ENCODE peak calls at places on chromosome 21, in four cellular contexts. X is brain microvascular endothelial cell; D is pancreas; E is CD8-positive, alpha-beta T cell. H is an unnamed sample.
A peak's percentile ranks its signal among the peaks of the same experiment; 100 is the strongest.

GRCh38 chr21:18350216-18350615 is 53.4 kb downstream of the TMPRSS15 start:
- DNase-seq in D (no peak), X (peak; percentile 6), E (no peak), H (no peak)

GRCh38 chr21:28633803-28634572 is 358.7 kb downstream of the LTN1 start:
- DNase-seq in E (no peak), D (no peak), X (peak; percentile 90), H (peak; percentile 94)

GRCh38 chr21:42564561-42564971 is 50.9 kb downstream of the SLC37A1 start:
- DNase-seq in E (no peak), X (no peak), D (peak; percentile 40), H (no peak)

GRCh38 chr21:36504067-36505058 is 24.4 kb upstream of the CLDN14 start:
- DNase-seq in X (peak; percentile 45), E (peak; percentile 46), D (no peak), H (peak; percentile 55)

GRCh38 chr21:26067836-26068401 is 102.7 kb downstream of the APP start:
- DNase-seq in D (no peak), X (no peak), E (no peak), H (peak; percentile 28)

GRCh38 chr21:17463441-17463840 is 49.4 kb upstream of the CXADR start:
- DNase-seq in D (no peak), X (peak; percentile 95), E (no peak), H (no peak)

GRCh38 chr21:41973861-41974751 is 20.3 kb upstream of the C2CD2 start:
- DNase-seq in X (no peak), E (no peak), D (no peak), H (peak; percentile 14)

GRCh38 chr21:32771134-32771523 is 426 bp downstream of the PAXBP1 start:
- DNase-seq in D (peak; percentile 73), X (peak; percentile 51), E (peak; percentile 51), H (no peak)

DNA sequence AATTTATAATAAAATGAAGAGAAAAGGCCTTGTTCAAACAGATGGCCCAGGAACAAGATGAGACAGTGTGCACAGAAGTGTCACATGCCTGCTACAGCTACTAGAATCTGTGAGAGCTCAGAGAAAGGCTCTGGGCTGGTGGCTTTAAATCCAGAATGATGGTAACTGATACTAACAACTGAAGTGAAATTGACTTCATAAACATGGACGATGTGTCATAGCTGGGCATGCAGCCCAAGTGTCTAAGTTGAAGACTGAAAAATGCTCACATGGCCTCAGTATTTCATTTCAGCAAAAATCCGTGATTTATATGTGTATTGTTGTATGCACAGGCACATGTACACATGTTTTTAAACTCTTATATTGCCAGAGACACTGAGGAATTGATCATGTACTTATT is 208.3 kb upstream of the RUNX1 start:
- DNase-seq in X (peak; percentile 96), D (peak; percentile 74), E (no peak), H (peak; percentile 97)
- H3K4me3 ChIP-seq in X (no peak overlapping the region), D (no peak overlapping the region), E (no peak overlapping the region), H (no peak overlapping the region)

DNA sequence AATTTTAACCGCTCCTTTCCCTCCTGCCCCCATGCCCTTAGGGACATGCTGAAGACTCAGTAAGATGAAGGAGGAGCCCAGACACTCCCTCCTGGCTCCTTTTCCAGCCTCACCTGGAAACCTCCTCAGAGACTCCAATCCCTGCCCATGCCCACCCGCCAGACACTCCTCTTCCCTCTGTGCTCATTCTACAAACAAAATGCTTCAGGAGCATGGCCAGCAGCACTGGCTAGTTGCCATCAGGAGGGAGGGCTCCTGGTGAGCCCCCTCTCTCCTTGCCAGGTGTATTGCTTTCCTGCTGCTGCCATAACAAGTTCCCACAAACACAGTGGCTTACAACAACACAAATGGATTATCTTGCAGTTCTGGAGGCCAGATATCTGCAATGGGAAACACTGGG is 126.1 kb downstream of the PSMG1 start:
- DNase-seq in D (no peak), X (no peak), E (no peak), H (no peak)
- H3K27ac ChIP-seq in D (no peak overlapping the region), X (no peak overlapping the region), E (no peak overlapping the region), H (no peak overlapping the region)

GRCh38 chr21:39613029-39613934 is 542 bp downstream of the B3GALT5 start:
- DNase-seq in X (no peak), E (no peak), D (no peak), H (no peak)
- H3K4me3 ChIP-seq in X (peak overlapping the region; percentile 48), E (no peak overlapping the region), D (no peak overlapping the region), H (no peak overlapping the region)

DNA sequence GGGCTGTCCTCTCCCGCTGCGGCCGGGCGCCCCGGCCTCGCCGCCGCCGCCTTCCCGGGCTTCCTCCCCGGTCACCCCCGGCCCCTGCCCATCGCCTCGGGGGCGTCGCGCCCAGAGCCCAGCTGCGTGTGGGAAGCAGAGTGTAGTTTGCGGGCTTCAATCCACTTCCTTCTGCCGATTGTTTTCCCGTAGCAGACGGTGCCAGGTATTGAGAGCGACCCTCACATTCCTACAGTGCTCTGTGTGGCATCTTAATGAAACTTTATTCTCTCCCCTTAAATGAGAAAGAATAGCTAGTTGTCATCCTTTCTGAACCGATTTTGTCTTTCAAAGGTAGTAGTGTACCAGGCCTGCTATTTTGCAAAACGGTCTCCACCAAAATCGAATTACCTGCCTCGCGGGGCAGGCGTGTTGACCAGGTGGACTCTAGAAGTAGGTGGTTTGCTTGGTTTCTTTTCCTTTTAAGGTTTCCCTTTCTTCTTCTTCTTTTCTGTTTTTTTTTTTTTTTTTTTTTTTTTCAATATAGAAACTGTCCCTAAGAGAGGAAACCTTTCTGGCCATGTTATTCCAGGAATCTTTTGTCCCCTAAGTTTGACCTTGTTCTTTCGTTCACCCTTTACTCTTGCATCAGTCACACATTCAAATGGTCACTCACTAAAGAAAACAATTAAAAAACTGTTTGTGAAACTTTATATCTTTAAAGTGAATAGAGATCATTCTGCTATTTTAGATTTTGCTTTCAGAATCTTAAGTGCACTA is 881 bp downstream of the USP25 start:
- DNase-seq in X (no peak), D (no peak), E (no peak), H (peak; percentile 56)
- H3K27ac ChIP-seq in X (peak overlapping the region; percentile 25), D (peak overlapping the region; percentile 95), E (peak overlapping the region; percentile 69), H (peak overlapping the region; percentile 82)

DNA sequence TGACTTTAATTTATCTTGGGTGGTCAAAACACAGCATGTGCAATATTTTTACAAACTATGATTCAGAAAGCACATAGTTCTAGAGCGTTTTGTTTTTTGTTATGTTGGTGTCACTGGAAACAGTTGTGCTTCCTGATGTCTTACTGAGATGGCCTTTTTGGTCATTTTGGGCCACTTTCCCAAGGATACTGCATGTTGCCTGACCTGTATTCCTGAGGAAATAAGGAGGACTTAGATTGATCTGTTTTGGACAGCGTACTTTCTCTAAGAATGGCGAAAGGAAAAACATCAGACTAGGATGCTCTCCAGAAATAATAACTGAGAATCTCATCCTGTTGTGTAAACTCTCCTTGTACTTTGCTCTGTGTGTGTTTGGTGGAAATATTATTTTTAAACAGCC is 451.2 kb downstream of the USP25 start:
- DNase-seq in X (peak; percentile 55), D (no peak), E (no peak), H (peak; percentile 96)
- H3K4me3 ChIP-seq in X (no peak overlapping the region), D (no peak overlapping the region), E (no peak overlapping the region), H (no peak overlapping the region)

GRCh38 chr21:46184625-46185555 is 631 bp upstream of the SPATC1L start:
- DNase-seq in X (peak; percentile 81), D (peak; percentile 86), E (peak; percentile 77), H (peak; percentile 95)
- H3K27ac ChIP-seq in X (peak overlapping the region; percentile 1), D (peak overlapping the region; percentile 84), E (peak overlapping the region; percentile 67), H (peak overlapping the region; percentile 35)

DNA sequence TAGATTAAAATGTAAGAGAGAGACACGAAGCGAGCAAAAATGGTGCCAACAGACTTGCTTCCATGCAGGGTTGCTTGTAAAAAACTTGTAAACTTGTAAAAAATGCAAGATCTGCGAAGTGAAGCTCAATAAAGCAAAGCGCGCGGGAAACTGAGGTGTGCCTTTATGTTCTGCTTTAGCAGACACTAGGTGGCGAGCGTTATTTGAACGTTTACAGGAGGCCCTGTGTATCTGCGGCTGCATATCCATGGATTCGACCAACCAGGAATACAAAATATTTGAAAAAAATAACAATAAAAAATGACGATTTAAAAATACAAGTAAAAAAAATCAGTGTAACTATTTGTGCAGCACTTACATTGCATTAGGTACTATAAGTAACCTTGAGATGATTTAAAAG is 1.5 kb downstream of the UBE2G2 start:
- DNase-seq in D (no peak), E (no peak), X (no peak), H (peak; percentile 43)
- H3K4me3 ChIP-seq in D (no peak overlapping the region), E (no peak overlapping the region), X (no peak overlapping the region), H (no peak overlapping the region)

GRCh38 chr21:45416619-45417018 is 11.7 kb downstream of the COL18A1 start:
- DNase-seq in D (peak; percentile 39), E (no peak), X (no peak), H (no peak)
- H3K27ac ChIP-seq in D (no peak overlapping the region), E (no peak overlapping the region), X (no peak overlapping the region), H (no peak overlapping the region)